ENCODE peak calls at places on chromosome 5, in eight cellular contexts. Q, V, M, L, N, Y, E and J are unnamed samples.

GRCh38 chr5:174755103-174755502 is 30.7 kb downstream of the MSX2 start:
- DNase-seq in Q (no peak), V (no peak), M (no peak), L (no peak), N (no peak), Y (no peak), E (no peak), J (no peak)

GRCh38 chr5:92778261-92778660 is 802.8 kb downstream of the NR2F1-AS1 start:
- DNase-seq in Q (no peak), V (no peak), M (no peak), L (no peak), N (no peak), Y (no peak), E (no peak), J (no peak)

GRCh38 chr5:176469293-176469692 is 21.1 kb downstream of the FAF2 start:
- DNase-seq in Q (no peak), V (no peak), M (no peak), L (no peak), N (no peak), Y (no peak), E (no peak), J (no peak)

GRCh38 chr5:80915716-80916115 is 44.4 kb upstream of the RASGRF2 start:
- DNase-seq in Q (no peak), V (no peak), M (no peak), L (no peak), N (no peak), Y (peak; percentile 7), E (no peak), J (no peak)

GRCh38 chr5:158287643-158288228 is 428.8 kb upstream of the CLINT1 start:
- DNase-seq in Q (peak; percentile 5), V (peak; percentile 82), M (peak; percentile 5), L (no peak), N (no peak), Y (peak; percentile 80), E (peak; percentile 24), J (peak; percentile 1)

GRCh38 chr5:64019746-64020145 is 57.5 kb upstream of the HTR1A start:
- DNase-seq in Q (no peak), V (no peak), M (no peak), L (no peak), N (peak; percentile 65), Y (no peak), E (no peak), J (no peak)

GRCh38 chr5:154740483-154740882 is 14.7 kb upstream of the LARP1 start:
- DNase-seq in Q (no peak), V (no peak), M (no peak), L (no peak), N (no peak), Y (no peak), E (peak; percentile 58), J (no peak)

GRCh38 chr5:94968507-94969095 is 316.3 kb downstream of the MCTP1 start:
- DNase-seq in Q (peak; percentile 15), V (peak; percentile 29), M (peak; percentile 71), L (no peak), N (peak; percentile 29), Y (peak; percentile 75), E (peak; percentile 16), J (peak; percentile 11)

GRCh38 chr5:54115768-54116403 is 194.5 kb downstream of the ARL15 start:
- DNase-seq in Q (no peak), V (no peak), M (no peak), L (no peak), N (no peak), Y (peak; percentile 66), E (no peak), J (no peak)

GRCh38 chr5:153135416-153135815 is 355.1 kb upstream of the GRIA1 start:
- DNase-seq in Q (no peak), V (no peak), M (no peak), L (no peak), N (no peak), Y (peak; percentile 62), E (no peak), J (no peak)

GRCh38 chr5:39314591-39314990 is 49.7 kb downstream of the C9 start:
- DNase-seq in Q (no peak), V (no peak), M (no peak), L (no peak), N (no peak), Y (no peak), E (no peak), J (no peak)

GRCh38 chr5:132961887-132962286 is 1.5 kb downstream of the AFF4 start:
- DNase-seq in Q (no peak), V (no peak), M (no peak), L (no peak), N (no peak), Y (peak; percentile 55), E (peak; percentile 18), J (no peak)

GRCh38 chr5:43370352-43370751 is 41.8 kb downstream of the CCL28 start:
- DNase-seq in Q (no peak), V (no peak), M (no peak), L (no peak), N (no peak), Y (no peak), E (no peak), J (no peak)

GRCh38 chr5:135425641-135426040 is 21.5 kb downstream of the DCANP1 start:
- DNase-seq in Q (no peak), V (no peak), M (no peak), L (no peak), N (no peak), Y (no peak), E (no peak), J (no peak)

GRCh38 chr5:157324237-157324636 is 58.3 kb downstream of the CYFIP2 start:
- DNase-seq in Q (no peak), V (no peak), M (no peak), L (no peak), N (no peak), Y (no peak), E (no peak), J (no peak)

GRCh38 chr5:95417971-95418370 is 26.8 kb downstream of the FAM81B start:
- DNase-seq in Q (no peak), V (peak; percentile 23), M (no peak), L (no peak), N (no peak), Y (peak; percentile 66), E (no peak), J (no peak)

GRCh38 chr5:143263272-143263810 is 140.1 kb downstream of the NR3C1 start:
- DNase-seq in Q (no peak), V (no peak), M (no peak), L (no peak), N (no peak), Y (no peak), E (no peak), J (no peak)

GRCh38 chr5:143268388-143268787 is 135.1 kb downstream of the NR3C1 start:
- DNase-seq in Q (no peak), V (no peak), M (no peak), L (no peak), N (no peak), Y (no peak), E (no peak), J (no peak)

GRCh38 chr5:143262393-143263174 is 140.9 kb downstream of the NR3C1 start:
- DNase-seq in Q (no peak), V (no peak), M (no peak), L (no peak), N (no peak), Y (peak; percentile 84), E (no peak), J (peak; percentile 39)

GRCh38 chr5:143267186-143267585 is 136.3 kb downstream of the NR3C1 start:
- DNase-seq in Q (no peak), V (no peak), M (no peak), L (no peak), N (no peak), Y (no peak), E (no peak), J (no peak)

DNA sequence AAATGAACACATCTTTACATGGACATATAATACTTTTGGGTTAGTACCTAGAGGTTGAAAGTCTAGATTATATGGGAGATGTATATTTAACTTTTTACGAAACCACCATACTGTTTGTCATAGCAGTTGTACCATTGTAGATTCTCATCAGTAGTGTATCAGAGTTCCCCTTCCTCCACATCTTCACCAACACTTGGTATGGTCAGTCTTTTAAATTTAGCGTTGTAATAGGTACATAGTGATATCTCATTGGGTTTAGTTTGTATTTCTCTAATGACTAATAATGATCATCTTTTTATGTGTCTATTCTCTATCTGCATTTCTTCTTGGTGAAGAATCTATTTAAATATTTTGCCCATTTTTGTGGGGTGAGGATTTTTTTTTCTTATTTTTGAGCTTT is 137.5 kb downstream of the NR3C1 start:
- DNase-seq in Q (no peak), V (no peak), M (no peak), L (no peak), N (no peak), Y (no peak), E (no peak), J (no peak)
- TF ChIP-seq CTCF in Q (no peak), V (no peak), M (no peak), L (no peak), N (no peak), Y (no peak), E (no peak), J (no peak)

DNA sequence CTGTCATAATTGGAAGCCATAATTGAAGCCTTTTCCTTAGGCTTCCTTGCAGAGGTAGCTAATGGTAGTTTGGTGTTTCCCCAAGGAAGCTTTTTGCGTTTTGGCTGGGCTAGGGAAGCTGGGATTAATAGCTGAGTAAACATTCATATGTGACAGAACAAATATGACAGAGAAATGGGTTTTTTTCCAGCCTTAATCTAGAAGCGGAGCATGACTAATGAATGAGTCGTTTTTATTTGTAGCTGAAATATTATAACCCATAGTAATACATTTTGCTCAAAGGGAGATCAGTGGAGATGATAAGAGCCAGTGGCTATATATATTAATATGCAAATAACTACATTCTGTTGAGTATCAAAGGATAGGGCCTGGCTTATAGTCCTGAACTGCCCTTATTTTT is 17.1 kb downstream of the HMGXB3 start:
- DNase-seq in Q (no peak), V (no peak), M (no peak), L (no peak), N (no peak), Y (peak; percentile 59), E (no peak), J (no peak)
- TF ChIP-seq CTCF in Q (no peak), V (no peak), M (no peak), L (no peak), N (no peak), Y (no peak), E (no peak), J (no peak)

GRCh38 chr5:15515229-15515628 is 15.2 kb downstream of the FBXL7 start:
- DNase-seq in Q (no peak), V (no peak), M (no peak), L (no peak), N (no peak), Y (no peak), E (no peak), J (no peak)
- TF ChIP-seq CTCF in Q (no peak), V (no peak), M (no peak), L (no peak), N (peak; percentile 11), Y (no peak), E (peak; percentile 33), J (no peak)

GRCh38 chr5:35339616-35340100 is 109.4 kb upstream of the PRLR start:
- DNase-seq in Q (no peak), V (no peak), M (no peak), L (no peak), N (no peak), Y (no peak), E (no peak), J (no peak)

GRCh38 chr5:35342664-35343063 is 112.4 kb upstream of the PRLR start:
- DNase-seq in Q (no peak), V (no peak), M (no peak), L (no peak), N (no peak), Y (no peak), E (no peak), J (no peak)

GRCh38 chr5:35341189-35341588 is 110.9 kb upstream of the PRLR start:
- DNase-seq in Q (no peak), V (no peak), M (no peak), L (no peak), N (no peak), Y (no peak), E (no peak), J (no peak)

GRCh38 chr5:35345222-35345621 is 114.9 kb upstream of the PRLR start:
- DNase-seq in Q (no peak), V (no peak), M (no peak), L (no peak), N (no peak), Y (no peak), E (no peak), J (no peak)
- TF ChIP-seq CTCF in Q (no peak), V (no peak), M (no peak), L (no peak), N (no peak), Y (no peak), E (peak; percentile 3), J (no peak)